ENCODE peak calls at places on chromosomes 16 and 17, in eight cellular contexts. A is stimulated activated CD4-positive, alpha-beta T cell treated with anti-CD3 and anti-CD28 coated beads, Interleukin-4, amount 100 ng/mL, for 24 hours; J is NCI-H774; U is naive thymus-derived CD8-positive, alpha-beta T cell; N is T-cell; O is pancreas; P is heart left ventricle; I is mesendoderm. D is an unnamed sample.

GRCh38 chr17:31112001-31112661 is 17.4 kb downstream of the NF1 start:
- DNase-seq in A (no peak), J (no peak), U (no peak), N (no peak), O (no peak), P (no peak), I (no peak), D (no peak)

GRCh38 chr16:78177927-78178326 is 78.5 kb downstream of the WWOX start:
- DNase-seq in A (no peak), J (no peak), U (no peak), N (no peak), O (no peak), P (no peak), I (peak), D (no peak)

GRCh38 chr16:54936086-54936978 is 5.7 kb downstream of the IRX5 start:
- DNase-seq in A (no peak), J (no peak), U (no peak), N (no peak), O (no peak), P (no peak), I (peak), D (no peak)

GRCh38 chr16:88770459-88771293 is 14.3 kb downstream of the PIEZO1 start:
- DNase-seq in A (no peak), J (no peak), U (peak), N (peak), O (no peak), P (peak), I (peak), D (no peak)

GRCh38 chr16:87471278-87472141 is 21.3 kb downstream of the ZCCHC14 start:
- DNase-seq in A (no peak), J (no peak), U (no peak), N (no peak), O (no peak), P (no peak), I (no peak), D (no peak)

GRCh38 chr16:10738231-10739077 is 5.2 kb upstream of the NUBP1 start:
- DNase-seq in A (peak), J (no peak), U (no peak), N (no peak), O (no peak), P (peak), I (peak), D (no peak)

GRCh38 chr17:42928714-42929496 is 28.3 kb downstream of the G6PC1 start:
- DNase-seq in A (peak), J (peak), U (no peak), N (no peak), O (no peak), P (peak), I (peak), D (no peak)

GRCh38 chr17:72462814-72463213 is 342.0 kb downstream of the SOX9 start:
- DNase-seq in A (no peak), J (no peak), U (no peak), N (no peak), O (no peak), P (no peak), I (no peak), D (no peak)

GRCh38 chr17:45296003-45296832 is 20.6 kb downstream of the MAP3K14 start:
- DNase-seq in A (no peak), J (no peak), U (no peak), N (no peak), O (no peak), P (no peak), I (no peak), D (no peak)

GRCh38 chr17:61476476-61477203 is 24.4 kb downstream of the TBX4 start:
- DNase-seq in A (no peak), J (no peak), U (no peak), N (no peak), O (no peak), P (no peak), I (no peak), D (no peak)

GRCh38 chr16:2719328-2720062 is 529 bp downstream of the PRSS27 start:
- DNase-seq in A (no peak), J (no peak), U (no peak), N (no peak), O (peak), P (no peak), I (no peak), D (no peak)

GRCh38 chr17:50596191-50597037 is 35.9 kb downstream of the CACNA1G start:
- DNase-seq in A (no peak), J (no peak), U (no peak), N (no peak), O (no peak), P (no peak), I (peak), D (no peak)

GRCh38 chr16:23863511-23864422 is 28.0 kb downstream of the PRKCB start:
- DNase-seq in A (no peak), J (no peak), U (peak), N (no peak), O (no peak), P (no peak), I (no peak), D (peak)

GRCh38 chr16:88807142-88807625 is 3.6 kb downstream of the CDT1 start:
- DNase-seq in A (no peak), J (no peak), U (no peak), N (no peak), O (no peak), P (no peak), I (no peak), D (no peak)

GRCh38 chr17:78040561-78041400 is 82.3 kb downstream of the TNRC6C start:
- DNase-seq in A (peak), J (peak), U (peak), N (peak), O (peak), P (peak), I (no peak), D (peak)

GRCh38 chr16:4698321-4699029 is 5.1 kb downstream of the NUDT16L1 start:
- DNase-seq in A (no peak), J (no peak), U (no peak), N (no peak), O (no peak), P (no peak), I (no peak), D (no peak)

GRCh38 chr17:76368545-76368944 is 14.8 kb upstream of the PRPSAP1 start:
- DNase-seq in A (no peak), J (no peak), U (no peak), N (no peak), O (no peak), P (no peak), I (no peak), D (no peak)

GRCh38 chr16:67846320-67847063 is at the start of gene NUTF2:
- DNase-seq in A (peak), J (peak), U (peak), N (peak), O (peak), P (peak), I (peak), D (peak)

GRCh38 chr16:89375686-89376085 is 114.7 kb downstream of the ANKRD11 start:
- DNase-seq in A (no peak), J (no peak), U (no peak), N (no peak), O (no peak), P (no peak), I (no peak), D (no peak)

GRCh38 chr17:8255499-8255898 is 6.4 kb downstream of the PFAS start:
- DNase-seq in A (no peak), J (no peak), U (no peak), N (no peak), O (no peak), P (no peak), I (peak), D (no peak)

D was measured in central memory CD4-positive, alpha-beta T cell.